ENCODE peak calls at places on chromosomes 2 and 18, in eight cellular contexts. Y, G, H, R, S, Z, O and N are unnamed samples.

GRCh38 chr2:179898873-179899272 is 37.5 kb upstream of the ZNF385B start:
- DNase-seq in Y (no peak), G (peak), H (no peak), R (no peak), S (no peak), Z (no peak), O (peak), N (peak)

GRCh38 chr18:35030234-35030989 is 10.8 kb upstream of the MAPRE2 start:
- DNase-seq in Y (no peak), G (no peak), H (no peak), R (no peak), S (no peak), Z (no peak), O (peak), N (no peak)

GRCh38 chr18:8478166-8478967 is 130.9 kb upstream of the RAB12 start:
- DNase-seq in Y (peak), G (peak), H (no peak), R (peak), S (peak), Z (peak), O (peak), N (peak)

GRCh38 chr2:60152226-60152833 is 401.1 kb downstream of the BCL11A start:
- DNase-seq in Y (no peak), G (peak), H (no peak), R (peak), S (no peak), Z (peak), O (peak), N (peak)

GRCh38 chr2:26942543-26943295 is 27.7 kb upstream of the MAPRE3 start:
- DNase-seq in Y (peak), G (peak), H (peak), R (peak), S (peak), Z (peak), O (peak), N (peak)

GRCh38 chr2:240503848-240504247 is 53.9 kb downstream of the ANKMY1 start:
- DNase-seq in Y (no peak), G (no peak), H (no peak), R (no peak), S (no peak), Z (no peak), O (no peak), N (no peak)

GRCh38 chr2:63614448-63614968 is 25.7 kb downstream of the MDH1 start:
- DNase-seq in Y (no peak), G (peak), H (no peak), R (peak), S (no peak), Z (no peak), O (no peak), N (peak)

GRCh38 chr2:234426616-234427015 is 70.3 kb downstream of the ARL4C start:
- DNase-seq in Y (no peak), G (no peak), H (no peak), R (no peak), S (no peak), Z (no peak), O (no peak), N (no peak)

GRCh38 chr18:3119401-3120323 is 100.1 kb downstream of the MYOM1 start:
- DNase-seq in Y (no peak), G (peak), H (no peak), R (no peak), S (no peak), Z (no peak), O (peak), N (no peak)

GRCh38 chr18:26700201-26700600 is 151.8 kb upstream of the KCTD1 start:
- DNase-seq in Y (no peak), G (no peak), H (no peak), R (no peak), S (no peak), Z (no peak), O (no peak), N (no peak)

GRCh38 chr2:29314816-29315571 is 199.8 kb downstream of the CLIP4 start:
- DNase-seq in Y (peak), G (no peak), H (no peak), R (peak), S (peak), Z (no peak), O (peak), N (peak)

GRCh38 chr2:133369896-133370295 is 198.4 kb downstream of the NCKAP5 start:
- DNase-seq in Y (no peak), G (no peak), H (no peak), R (no peak), S (no peak), Z (no peak), O (no peak), N (no peak)

GRCh38 chr18:69388222-69388621 is 12.5 kb upstream of the DOK6 start:
- DNase-seq in Y (no peak), G (no peak), H (no peak), R (no peak), S (no peak), Z (no peak), O (no peak), N (no peak)

GRCh38 chr2:230929381-230930148 is 4.5 kb upstream of the GPR55 start:
- DNase-seq in Y (no peak), G (no peak), H (no peak), R (no peak), S (no peak), Z (no peak), O (no peak), N (no peak)

GRCh38 chr2:24515841-24516240 is 24.8 kb downstream of the NCOA1 start:
- DNase-seq in Y (no peak), G (no peak), H (no peak), R (no peak), S (no peak), Z (no peak), O (no peak), N (no peak)

GRCh38 chr2:153536105-153536504 is 57.5 kb upstream of the RPRM start:
- DNase-seq in Y (no peak), G (no peak), H (no peak), R (no peak), S (no peak), Z (no peak), O (no peak), N (no peak)

GRCh38 chr2:230410861-230411464 is 5.0 kb upstream of the SP100 start:
- DNase-seq in Y (no peak), G (peak), H (no peak), R (peak), S (peak), Z (no peak), O (no peak), N (no peak)

GRCh38 chr18:56148373-56148772 is 490.0 kb downstream of the TXNL1 start:
- DNase-seq in Y (no peak), G (peak), H (no peak), R (peak), S (no peak), Z (no peak), O (no peak), N (peak)

GRCh38 chr2:205435970-205436369 is 246.3 kb upstream of the NRP2 start:
- DNase-seq in Y (no peak), G (peak), H (no peak), R (no peak), S (no peak), Z (no peak), O (no peak), N (no peak)

GRCh38 chr2:98140210-98140609 is 53.2 kb downstream of the VWA3B start:
- DNase-seq in Y (no peak), G (no peak), H (no peak), R (no peak), S (no peak), Z (no peak), O (no peak), N (no peak)

GRCh38 chr2:7508220-7508943 is 591.2 kb downstream of the RNF144A start:
- DNase-seq in Y (no peak), G (no peak), H (no peak), R (no peak), S (no peak), Z (peak), O (no peak), N (peak)

GRCh38 chr2:218397502-218398436 is 1.9 kb upstream of the CTDSP1 start:
- DNase-seq in Y (no peak), G (peak), H (no peak), R (peak), S (peak), Z (peak), O (peak), N (peak)

GRCh38 chr18:59814872-59815271 is 84.9 kb upstream of the PMAIP1 start:
- DNase-seq in Y (no peak), G (peak), H (no peak), R (peak), S (no peak), Z (peak), O (no peak), N (peak)

GRCh38 chr2:74584088-74584645 is 29.6 kb downstream of the DOK1 start:
- DNase-seq in Y (no peak), G (peak), H (no peak), R (no peak), S (no peak), Z (peak), O (no peak), N (peak)

GRCh38 chr18:79554945-79555645 is 124.5 kb upstream of the CTDP1 start:
- DNase-seq in Y (no peak), G (no peak), H (no peak), R (no peak), S (no peak), Z (no peak), O (no peak), N (no peak)